ENCODE peak calls at places on chromosome 21, in four cellular contexts. I, S, E and V are unnamed samples.

GRCh38 chr21:44932366-44933181 is 7.3 kb upstream of the SLX9 start:
- DNase-seq in I (peak; percentile 72), S (no peak), E (no peak), V (no peak)

GRCh38 chr21:44736291-44737004 is 25.1 kb upstream of the TSPEAR start:
- DNase-seq in I (peak; percentile 86), S (no peak), E (peak; percentile 62), V (no peak)

GRCh38 chr21:42164064-42164789 is 54.7 kb upstream of the ABCG1 start:
- DNase-seq in I (peak; percentile 84), S (no peak), E (peak; percentile 52), V (peak; percentile 41)

GRCh38 chr21:33762798-33763572 is 120.7 kb downstream of the ITSN1 start:
- DNase-seq in I (no peak), S (peak; percentile 53), E (no peak), V (peak; percentile 87)

GRCh38 chr21:34642211-34643075 is 26.4 kb upstream of the CLIC6 start:
- DNase-seq in I (no peak), S (peak; percentile 35), E (no peak), V (peak; percentile 61)

GRCh38 chr21:41269535-41269934 is 47.1 kb upstream of the FAM3B start:
- DNase-seq in I (no peak), S (no peak), E (no peak), V (no peak)

GRCh38 chr21:31630062-31630711 is 29.3 kb upstream of the SOD1 start:
- DNase-seq in I (no peak), S (peak; percentile 82), E (no peak), V (peak; percentile 93)

GRCh38 chr21:29624776-29625175 is 315.0 kb downstream of the GRIK1 start:
- DNase-seq in I (no peak), S (no peak), E (no peak), V (no peak)

GRCh38 chr21:45282283-45283018 is 5.2 kb downstream of the POFUT2 start:
- DNase-seq in I (no peak), S (no peak), E (peak; percentile 29), V (no peak)